ENCODE peak calls at places on chromosomes 13 and 19, in ten cellular contexts. One of them, this sample, is unnamed.

GRCh38 chr13:73261739-73262216 is 203.0 kb downstream of the KLF5 start:
- DNase-seq in amniotic epithelial cell: peak
- DNase-seq in mesendoderm: peak
- DNase-seq in cardiac fibroblast: peak
- DNase-seq in nephron progenitor cell: no peak
- DNase-seq in T-helper 2 cell: no peak
- DNase-seq in NCI-H2081: no peak
- DNase-seq in mucosa of descending colon: no peak
- DNase-seq in foreskin keratinocyte: peak
- DNase-seq in cardiac muscle cell: no peak
- DNase-seq in this sample: peak

GRCh38 chr19:3986260-3987041 is 1.2 kb upstream of the EEF2 start:
- DNase-seq in cardiac fibroblast: peak
- DNase-seq in T-helper 2 cell: no peak
- DNase-seq in NCI-H2081: peak
- DNase-seq in mesendoderm: no peak
- DNase-seq in foreskin keratinocyte: peak
- DNase-seq in mucosa of descending colon: peak
- DNase-seq in nephron progenitor cell: peak
- DNase-seq in cardiac muscle cell: peak
- DNase-seq in amniotic epithelial cell: peak
- DNase-seq in this sample: peak

GRCh38 chr19:1992759-1993260 is 22.7 kb downstream of the BTBD2 start:
- DNase-seq in cardiac muscle cell: no peak
- DNase-seq in cardiac fibroblast: peak
- DNase-seq in T-helper 2 cell: no peak
- DNase-seq in amniotic epithelial cell: no peak
- DNase-seq in foreskin keratinocyte: no peak
- DNase-seq in mesendoderm: peak
- DNase-seq in mucosa of descending colon: peak
- DNase-seq in nephron progenitor cell: no peak
- DNase-seq in NCI-H2081: peak
- DNase-seq in this sample: peak

GRCh38 chr19:40433391-40434216 is 7.8 kb upstream of the SERTAD1 start:
- DNase-seq in amniotic epithelial cell: peak
- DNase-seq in foreskin keratinocyte: peak
- DNase-seq in cardiac fibroblast: peak
- DNase-seq in NCI-H2081: peak
- DNase-seq in T-helper 2 cell: peak
- DNase-seq in nephron progenitor cell: peak
- DNase-seq in cardiac muscle cell: peak
- DNase-seq in mesendoderm: peak
- DNase-seq in mucosa of descending colon: peak
- DNase-seq in this sample: peak

GRCh38 chr19:47176071-47176626 is 45.5 kb downstream of the SAE1 start:
- DNase-seq in NCI-H2081: no peak
- DNase-seq in cardiac fibroblast: peak
- DNase-seq in cardiac muscle cell: no peak
- DNase-seq in mesendoderm: no peak
- DNase-seq in nephron progenitor cell: no peak
- DNase-seq in foreskin keratinocyte: peak
- DNase-seq in mucosa of descending colon: no peak
- DNase-seq in T-helper 2 cell: no peak
- DNase-seq in amniotic epithelial cell: peak
- DNase-seq in this sample: no peak

GRCh38 chr13:30872685-30873443 is 33.2 kb upstream of the MEDAG start:
- DNase-seq in foreskin keratinocyte: peak
- DNase-seq in cardiac muscle cell: no peak
- DNase-seq in T-helper 2 cell: no peak
- DNase-seq in nephron progenitor cell: no peak
- DNase-seq in cardiac fibroblast: peak
- DNase-seq in amniotic epithelial cell: peak
- DNase-seq in mucosa of descending colon: peak
- DNase-seq in mesendoderm: peak
- DNase-seq in NCI-H2081: no peak
- DNase-seq in this sample: peak

GRCh38 chr13:20721454-20722357 is 18.2 kb downstream of the IL17D start:
- DNase-seq in T-helper 2 cell: no peak
- DNase-seq in nephron progenitor cell: peak
- DNase-seq in foreskin keratinocyte: peak
- DNase-seq in cardiac muscle cell: peak
- DNase-seq in amniotic epithelial cell: peak
- DNase-seq in NCI-H2081: no peak
- DNase-seq in mucosa of descending colon: peak
- DNase-seq in mesendoderm: peak
- DNase-seq in cardiac fibroblast: peak
- DNase-seq in this sample: no peak

GRCh38 chr19:6718741-6719539 is 1.5 kb downstream of the C3 start:
- DNase-seq in nephron progenitor cell: peak
- DNase-seq in foreskin keratinocyte: no peak
- DNase-seq in amniotic epithelial cell: peak
- DNase-seq in mesendoderm: peak
- DNase-seq in cardiac muscle cell: peak
- DNase-seq in mucosa of descending colon: no peak
- DNase-seq in T-helper 2 cell: no peak
- DNase-seq in NCI-H2081: no peak
- DNase-seq in cardiac fibroblast: peak
- DNase-seq in this sample: peak

GRCh38 chr13:87661471-87661870 is 9.7 kb upstream of the SLITRK5 start:
- DNase-seq in NCI-H2081: no peak
- DNase-seq in mucosa of descending colon: no peak
- DNase-seq in nephron progenitor cell: no peak
- DNase-seq in amniotic epithelial cell: peak
- DNase-seq in cardiac muscle cell: no peak
- DNase-seq in foreskin keratinocyte: peak
- DNase-seq in T-helper 2 cell: no peak
- DNase-seq in cardiac fibroblast: no peak
- DNase-seq in mesendoderm: no peak
- DNase-seq in this sample: peak

GRCh38 chr19:35249848-35250711 is 1.3 kb downstream of the LSR start:
- DNase-seq in T-helper 2 cell: no peak
- DNase-seq in foreskin keratinocyte: no peak
- DNase-seq in nephron progenitor cell: no peak
- DNase-seq in mesendoderm: no peak
- DNase-seq in mucosa of descending colon: no peak
- DNase-seq in NCI-H2081: no peak
- DNase-seq in amniotic epithelial cell: no peak
- DNase-seq in cardiac fibroblast: no peak
- DNase-seq in cardiac muscle cell: no peak
- DNase-seq in this sample: no peak

GRCh38 chr19:41808663-41809566 is 12.5 kb downstream of the CEACAM3 start:
- DNase-seq in mucosa of descending colon: no peak
- DNase-seq in mesendoderm: no peak
- DNase-seq in cardiac fibroblast: no peak
- DNase-seq in foreskin keratinocyte: no peak
- DNase-seq in amniotic epithelial cell: no peak
- DNase-seq in cardiac muscle cell: no peak
- DNase-seq in NCI-H2081: no peak
- DNase-seq in T-helper 2 cell: no peak
- DNase-seq in nephron progenitor cell: no peak
- DNase-seq in this sample: no peak

GRCh38 chr13:62704795-62705329 is 1289.2 kb upstream of the PCDH20 start:
- DNase-seq in T-helper 2 cell: no peak
- DNase-seq in cardiac fibroblast: no peak
- DNase-seq in foreskin keratinocyte: no peak
- DNase-seq in NCI-H2081: no peak
- DNase-seq in cardiac muscle cell: no peak
- DNase-seq in amniotic epithelial cell: no peak
- DNase-seq in nephron progenitor cell: no peak
- DNase-seq in mesendoderm: no peak
- DNase-seq in mucosa of descending colon: no peak
- DNase-seq in this sample: no peak

GRCh38 chr19:1360818-1361461 is 22.8 kb upstream of the NDUFS7 start:
- DNase-seq in cardiac fibroblast: peak
- DNase-seq in amniotic epithelial cell: peak
- DNase-seq in cardiac muscle cell: no peak
- DNase-seq in mucosa of descending colon: peak
- DNase-seq in nephron progenitor cell: peak
- DNase-seq in mesendoderm: no peak
- DNase-seq in foreskin keratinocyte: no peak
- DNase-seq in NCI-H2081: no peak
- DNase-seq in T-helper 2 cell: no peak
- DNase-seq in this sample: peak

GRCh38 chr19:5973867-5974635 is 3.9 kb downstream of the RANBP3 start:
- DNase-seq in mesendoderm: no peak
- DNase-seq in NCI-H2081: no peak
- DNase-seq in cardiac fibroblast: no peak
- DNase-seq in cardiac muscle cell: no peak
- DNase-seq in T-helper 2 cell: no peak
- DNase-seq in nephron progenitor cell: no peak
- DNase-seq in amniotic epithelial cell: no peak
- DNase-seq in foreskin keratinocyte: peak
- DNase-seq in mucosa of descending colon: no peak
- DNase-seq in this sample: no peak

GRCh38 chr13:74009100-74009668 is 125.0 kb downstream of the KLF12 start:
- DNase-seq in mucosa of descending colon: no peak
- DNase-seq in foreskin keratinocyte: no peak
- DNase-seq in cardiac muscle cell: no peak
- DNase-seq in T-helper 2 cell: no peak
- DNase-seq in nephron progenitor cell: no peak
- DNase-seq in amniotic epithelial cell: peak
- DNase-seq in cardiac fibroblast: no peak
- DNase-seq in NCI-H2081: no peak
- DNase-seq in mesendoderm: no peak
- DNase-seq in this sample: no peak

GRCh38 chr13:24052547-24052981 is 108.0 kb upstream of the SPATA13 start:
- DNase-seq in amniotic epithelial cell: peak
- DNase-seq in mucosa of descending colon: no peak
- DNase-seq in nephron progenitor cell: no peak
- DNase-seq in cardiac fibroblast: no peak
- DNase-seq in foreskin keratinocyte: no peak
- DNase-seq in T-helper 2 cell: no peak
- DNase-seq in cardiac muscle cell: no peak
- DNase-seq in NCI-H2081: no peak
- DNase-seq in mesendoderm: no peak
- DNase-seq in this sample: no peak

GRCh38 chr19:29768166-29768565 is 43.6 kb upstream of the CCNE1 start:
- DNase-seq in nephron progenitor cell: no peak
- DNase-seq in amniotic epithelial cell: no peak
- DNase-seq in NCI-H2081: no peak
- DNase-seq in cardiac fibroblast: no peak
- DNase-seq in T-helper 2 cell: no peak
- DNase-seq in cardiac muscle cell: no peak
- DNase-seq in foreskin keratinocyte: no peak
- DNase-seq in mucosa of descending colon: no peak
- DNase-seq in mesendoderm: no peak
- DNase-seq in this sample: no peak

GRCh38 chr19:12794196-12794921 is 3.1 kb downstream of the JUNB start:
- DNase-seq in foreskin keratinocyte: peak
- DNase-seq in nephron progenitor cell: no peak
- DNase-seq in cardiac muscle cell: no peak
- DNase-seq in mesendoderm: no peak
- DNase-seq in mucosa of descending colon: no peak
- DNase-seq in T-helper 2 cell: no peak
- DNase-seq in amniotic epithelial cell: no peak
- DNase-seq in NCI-H2081: no peak
- DNase-seq in cardiac fibroblast: peak
- DNase-seq in this sample: no peak

GRCh38 chr13:31477961-31478360 is 261.4 kb upstream of the RXFP2 start:
- DNase-seq in nephron progenitor cell: no peak
- DNase-seq in foreskin keratinocyte: no peak
- DNase-seq in mesendoderm: no peak
- DNase-seq in cardiac muscle cell: no peak
- DNase-seq in mucosa of descending colon: no peak
- DNase-seq in T-helper 2 cell: no peak
- DNase-seq in cardiac fibroblast: peak
- DNase-seq in amniotic epithelial cell: no peak
- DNase-seq in NCI-H2081: no peak
- DNase-seq in this sample: no peak

GRCh38 chr13:106548064-106548696 is 12.7 kb upstream of the EFNB2 start:
- DNase-seq in mesendoderm: no peak
- DNase-seq in nephron progenitor cell: no peak
- DNase-seq in cardiac fibroblast: peak
- DNase-seq in foreskin keratinocyte: no peak
- DNase-seq in cardiac muscle cell: no peak
- DNase-seq in amniotic epithelial cell: peak
- DNase-seq in mucosa of descending colon: no peak
- DNase-seq in NCI-H2081: no peak
- DNase-seq in T-helper 2 cell: no peak
- DNase-seq in this sample: no peak

GRCh38 chr13:97540696-97541095 is 106.7 kb downstream of the RAP2A start:
- DNase-seq in nephron progenitor cell: no peak
- DNase-seq in mucosa of descending colon: no peak
- DNase-seq in amniotic epithelial cell: no peak
- DNase-seq in T-helper 2 cell: no peak
- DNase-seq in cardiac muscle cell: no peak
- DNase-seq in NCI-H2081: peak
- DNase-seq in cardiac fibroblast: peak
- DNase-seq in foreskin keratinocyte: no peak
- DNase-seq in mesendoderm: no peak
- DNase-seq in this sample: no peak

GRCh38 chr13:46609726-46610125 is 56.8 kb downstream of the LRCH1 start:
- DNase-seq in NCI-H2081: peak
- DNase-seq in cardiac fibroblast: no peak
- DNase-seq in mesendoderm: no peak
- DNase-seq in foreskin keratinocyte: no peak
- DNase-seq in amniotic epithelial cell: no peak
- DNase-seq in nephron progenitor cell: no peak
- DNase-seq in cardiac muscle cell: no peak
- DNase-seq in T-helper 2 cell: no peak
- DNase-seq in mucosa of descending colon: no peak
- DNase-seq in this sample: no peak

This sample was measured in BE2C.